ENCODE peak calls at places on chromosomes 16 and 17, in four cellular contexts. K is GM12865, X is thyroid gland, M is psoas muscle. A is an unnamed sample.

GRCh38 chr16:31409433-31409832 is 16.3 kb downstream of the ITGAD start:
- DNase-seq in K (no peak), X (no peak), M (no peak), A (no peak)

GRCh38 chr16:48831081-48831722 is 221.2 kb upstream of the N4BP1 start:
- DNase-seq in K (no peak), X (no peak), M (no peak), A (no peak)

GRCh38 chr16:47888734-47889133 is 267.1 kb downstream of the ABCC12 start:
- DNase-seq in K (no peak), X (no peak), M (no peak), A (no peak)

GRCh38 chr17:75031972-75032895 is 14.5 kb downstream of the ATP5PD start:
- DNase-seq in K (no peak), X (peak), M (peak), A (peak)

GRCh38 chr17:50134206-50135110 is 4.5 kb upstream of the SAMD14 start:
- DNase-seq in K (no peak), X (no peak), M (no peak), A (no peak)

GRCh38 chr17:76720941-76721340 is 5.5 kb downstream of the JMJD6 start:
- DNase-seq in K (no peak), X (no peak), M (no peak), A (no peak)

GRCh38 chr17:69712801-69713311 is 298.4 kb downstream of the MAP2K6 start:
- DNase-seq in K (no peak), X (no peak), M (no peak), A (no peak)

GRCh38 chr17:80622170-80622466 is 77.5 kb downstream of the RPTOR start:
- DNase-seq in K (no peak), X (no peak), M (no peak), A (no peak)

GRCh38 chr16:26667271-26667703 is 399.4 kb upstream of the C16orf82 start:
- DNase-seq in K (no peak), X (no peak), M (no peak), A (no peak)

GRCh38 chr17:33169580-33170285 is 123.4 kb downstream of the ASIC2 start:
- DNase-seq in K (no peak), X (peak), M (no peak), A (no peak)

GRCh38 chr17:8408371-8408770 is 10.7 kb upstream of the RNF222 start:
- DNase-seq in K (no peak), X (peak), M (no peak), A (no peak)

GRCh38 chr17:73342057-73342522 is 30.3 kb upstream of the CDC42EP4 start:
- DNase-seq in K (peak), X (peak), M (no peak), A (peak)

A was measured in ovary.